ENCODE peak calls at places on chromosomes 7 and 10, in nine cellular contexts. One of them, this sample, is unnamed.

GRCh38 chr7:137122145-137122544 is 221.4 kb downstream of the PTN start:
- DNase-seq in MM.1S: no peak
- DNase-seq in IMR-90: no peak
- DNase-seq in osteoblast: no peak
- DNase-seq in fibroblast of lung: no peak
- DNase-seq in neuronal stem cell: no peak
- DNase-seq in PC-9: no peak
- DNase-seq in GM23338: no peak
- DNase-seq in GM12878: no peak
- DNase-seq in this sample: no peak

GRCh38 chr10:34581871-34582532 is 233.1 kb downstream of the PARD3 start:
- DNase-seq in MM.1S: no peak
- DNase-seq in IMR-90: peak
- DNase-seq in osteoblast: no peak
- DNase-seq in fibroblast of lung: peak
- DNase-seq in neuronal stem cell: no peak
- DNase-seq in PC-9: no peak
- DNase-seq in GM23338: no peak
- DNase-seq in GM12878: no peak
- DNase-seq in this sample: no peak

GRCh38 chr10:86044029-86044428 is 322.6 kb downstream of the GRID1 start:
- DNase-seq in MM.1S: no peak
- DNase-seq in IMR-90: no peak
- DNase-seq in osteoblast: no peak
- DNase-seq in fibroblast of lung: no peak
- DNase-seq in neuronal stem cell: no peak
- DNase-seq in PC-9: no peak
- DNase-seq in GM23338: no peak
- DNase-seq in GM12878: no peak
- DNase-seq in this sample: no peak

GRCh38 chr10:112209534-112210200 is 26.1 kb upstream of the GPAM start:
- DNase-seq in MM.1S: no peak
- DNase-seq in IMR-90: no peak
- DNase-seq in osteoblast: no peak
- DNase-seq in fibroblast of lung: no peak
- DNase-seq in neuronal stem cell: no peak
- DNase-seq in PC-9: no peak
- DNase-seq in GM23338: no peak
- DNase-seq in GM12878: no peak
- DNase-seq in this sample: no peak

GRCh38 chr10:88525371-88526079 is 57.6 kb downstream of the RNLS start:
- DNase-seq in MM.1S: no peak
- DNase-seq in IMR-90: peak
- DNase-seq in osteoblast: no peak
- DNase-seq in fibroblast of lung: peak
- DNase-seq in neuronal stem cell: no peak
- DNase-seq in PC-9: peak
- DNase-seq in GM23338: no peak
- DNase-seq in GM12878: no peak
- DNase-seq in this sample: no peak

GRCh38 chr7:152095771-152096170 is 70.3 kb downstream of the GALNT11 start:
- DNase-seq in MM.1S: no peak
- DNase-seq in IMR-90: no peak
- DNase-seq in osteoblast: no peak
- DNase-seq in fibroblast of lung: no peak
- DNase-seq in neuronal stem cell: no peak
- DNase-seq in PC-9: no peak
- DNase-seq in GM23338: no peak
- DNase-seq in GM12878: no peak
- DNase-seq in this sample: no peak

GRCh38 chr7:3289996-3290395 is 11.1 kb upstream of the SDK1 start:
- DNase-seq in MM.1S: no peak
- DNase-seq in IMR-90: peak
- DNase-seq in osteoblast: no peak
- DNase-seq in fibroblast of lung: peak
- DNase-seq in neuronal stem cell: no peak
- DNase-seq in PC-9: peak
- DNase-seq in GM23338: no peak
- DNase-seq in GM12878: no peak
- DNase-seq in this sample: no peak

GRCh38 chr10:94066411-94066810 is 72.7 kb downstream of the PLCE1 start:
- DNase-seq in MM.1S: peak
- DNase-seq in IMR-90: peak
- DNase-seq in osteoblast: no peak
- DNase-seq in fibroblast of lung: peak
- DNase-seq in neuronal stem cell: peak
- DNase-seq in PC-9: no peak
- DNase-seq in GM23338: peak
- DNase-seq in GM12878: no peak
- DNase-seq in this sample: no peak

DNA sequence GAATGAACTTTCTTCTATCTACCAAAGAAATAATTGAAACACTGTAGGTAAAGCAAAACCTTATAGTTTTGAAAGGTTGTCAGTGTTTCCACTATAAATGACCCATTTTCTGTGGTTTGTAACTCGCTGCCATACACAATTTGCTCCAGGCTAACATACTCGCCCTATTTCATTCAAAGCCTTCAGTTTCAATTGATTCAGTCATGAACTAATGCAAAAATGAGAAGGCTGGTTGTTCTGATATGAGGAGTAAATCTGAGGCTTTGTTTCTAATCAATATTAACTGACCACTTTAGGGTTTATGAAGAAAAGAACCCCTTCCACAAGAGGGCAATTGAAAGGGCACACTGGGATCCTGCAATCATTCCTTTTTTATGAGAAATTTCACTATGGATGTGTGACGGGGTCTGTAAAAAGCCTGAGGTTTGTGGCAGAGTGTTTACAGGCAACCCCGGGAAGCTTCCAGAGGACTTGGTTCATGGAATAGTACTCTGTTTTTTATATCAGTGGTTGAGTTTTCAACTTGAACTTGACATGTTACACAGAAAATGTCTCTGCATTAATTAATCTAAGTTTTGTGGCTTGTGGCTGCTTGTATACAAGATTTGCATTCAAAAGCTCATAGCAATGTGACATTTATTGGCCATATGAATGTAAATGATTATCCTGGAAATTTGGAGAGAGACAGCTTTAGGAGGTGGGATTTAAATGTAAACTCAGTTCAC is 133.2 kb downstream of the NRP1 start:
- DNase-seq in MM.1S: no peak
- DNase-seq in IMR-90: no peak
- DNase-seq in osteoblast: no peak
- DNase-seq in fibroblast of lung: no peak
- DNase-seq in neuronal stem cell: no peak
- DNase-seq in PC-9: no peak
- DNase-seq in GM23338: no peak
- DNase-seq in GM12878: no peak
- DNase-seq in this sample: no peak
- H2AFZ ChIP-seq in MM.1S: no peak
- H2AFZ ChIP-seq in IMR-90: no peak
- H2AFZ ChIP-seq in osteoblast: no peak
- H2AFZ ChIP-seq in fibroblast of lung: no peak
- H2AFZ ChIP-seq in neuronal stem cell: no peak
- H2AFZ ChIP-seq in PC-9: no peak
- H2AFZ ChIP-seq in GM23338: no peak
- H2AFZ ChIP-seq in GM12878: no peak
- H2AFZ ChIP-seq in this sample: no peak

DNA sequence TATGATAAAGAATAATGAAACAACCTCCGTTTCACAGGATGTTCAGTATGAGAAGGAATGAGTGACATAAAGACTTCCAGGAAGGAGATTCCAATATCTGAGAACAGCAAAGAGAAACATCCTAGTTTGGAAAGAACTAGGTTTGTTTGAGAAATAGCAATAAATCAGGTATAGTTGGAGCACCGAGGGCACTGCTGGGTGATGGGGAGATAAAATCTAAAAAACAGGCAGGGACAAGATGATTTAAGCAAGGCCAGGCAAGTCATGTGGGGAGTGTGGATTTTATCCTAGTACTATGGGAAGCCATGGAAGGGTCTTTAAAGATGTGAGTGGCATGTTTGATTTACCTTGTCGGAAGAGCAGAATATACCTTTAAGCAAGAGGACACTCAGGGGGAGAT is 169.7 kb downstream of the SPAG6 start:
- DNase-seq in MM.1S: no peak
- DNase-seq in IMR-90: no peak
- DNase-seq in osteoblast: no peak
- DNase-seq in fibroblast of lung: no peak
- DNase-seq in neuronal stem cell: no peak
- DNase-seq in PC-9: no peak
- DNase-seq in GM23338: no peak
- DNase-seq in GM12878: no peak
- DNase-seq in this sample: no peak
- H3K4me3 ChIP-seq in MM.1S: no peak
- H3K4me3 ChIP-seq in IMR-90: no peak
- H3K4me3 ChIP-seq in osteoblast: no peak
- H3K4me3 ChIP-seq in fibroblast of lung: no peak
- H3K4me3 ChIP-seq in neuronal stem cell: no peak
- H3K4me3 ChIP-seq in PC-9: no peak
- H3K4me3 ChIP-seq in GM23338: no peak
- H3K4me3 ChIP-seq in GM12878: no peak
- H3K4me3 ChIP-seq in this sample: no peak

GRCh38 chr7:134211817-134212216 is 84.7 kb downstream of the LRGUK start:
- DNase-seq in MM.1S: no peak
- DNase-seq in IMR-90: no peak
- DNase-seq in osteoblast: peak
- DNase-seq in fibroblast of lung: no peak
- DNase-seq in neuronal stem cell: no peak
- DNase-seq in PC-9: no peak
- DNase-seq in GM23338: no peak
- DNase-seq in GM12878: no peak
- DNase-seq in this sample: no peak
- H2AFZ ChIP-seq in MM.1S: no peak
- H2AFZ ChIP-seq in IMR-90: no peak
- H2AFZ ChIP-seq in osteoblast: no peak
- H2AFZ ChIP-seq in fibroblast of lung: no peak
- H2AFZ ChIP-seq in neuronal stem cell: no peak
- H2AFZ ChIP-seq in PC-9: no peak
- H2AFZ ChIP-seq in GM23338: no peak
- H2AFZ ChIP-seq in GM12878: no peak
- H2AFZ ChIP-seq in this sample: no peak

GRCh38 chr10:103888113-103888841 is 29.7 kb downstream of the STN1 start:
- DNase-seq in MM.1S: peak
- DNase-seq in IMR-90: peak
- DNase-seq in osteoblast: peak
- DNase-seq in fibroblast of lung: peak
- DNase-seq in neuronal stem cell: peak
- DNase-seq in PC-9: no peak
- DNase-seq in GM23338: peak
- DNase-seq in GM12878: no peak
- DNase-seq in this sample: no peak
- H3K4me3 ChIP-seq in MM.1S: no peak
- H3K4me3 ChIP-seq in IMR-90: no peak
- H3K4me3 ChIP-seq in osteoblast: no peak
- H3K4me3 ChIP-seq in fibroblast of lung: no peak
- H3K4me3 ChIP-seq in neuronal stem cell: no peak
- H3K4me3 ChIP-seq in PC-9: no peak
- H3K4me3 ChIP-seq in GM23338: no peak
- H3K4me3 ChIP-seq in GM12878: no peak
- H3K4me3 ChIP-seq in this sample: no peak

DNA sequence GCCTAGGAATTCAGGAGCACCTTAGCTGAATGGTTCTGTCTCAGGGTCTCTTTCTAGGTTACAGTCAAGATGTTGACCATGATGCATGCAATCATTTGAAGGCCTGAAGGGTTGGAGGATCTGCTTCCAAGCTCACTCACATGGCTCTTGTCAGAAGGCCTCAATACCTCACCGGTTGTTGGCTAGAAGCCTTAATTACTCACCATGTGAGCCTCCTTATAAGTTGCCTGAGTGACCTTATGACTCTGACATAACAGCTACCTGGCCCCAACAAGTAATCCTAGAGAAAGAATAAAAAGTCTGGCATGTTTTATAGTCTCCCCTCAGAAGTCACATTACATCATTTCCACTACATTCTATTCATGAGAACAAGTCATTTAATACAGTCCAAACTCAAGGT is 3.4 kb upstream of the C1GALT1 start:
- DNase-seq in MM.1S: no peak
- DNase-seq in IMR-90: no peak
- DNase-seq in osteoblast: no peak
- DNase-seq in fibroblast of lung: no peak
- DNase-seq in neuronal stem cell: no peak
- DNase-seq in PC-9: no peak
- DNase-seq in GM23338: no peak
- DNase-seq in GM12878: no peak
- DNase-seq in this sample: peak
- H2AFZ ChIP-seq in MM.1S: no peak
- H2AFZ ChIP-seq in IMR-90: no peak
- H2AFZ ChIP-seq in osteoblast: no peak
- H2AFZ ChIP-seq in fibroblast of lung: no peak
- H2AFZ ChIP-seq in neuronal stem cell: no peak
- H2AFZ ChIP-seq in PC-9: no peak
- H2AFZ ChIP-seq in GM23338: no peak
- H2AFZ ChIP-seq in GM12878: no peak
- H2AFZ ChIP-seq in this sample: no peak

GRCh38 chr7:140315498-140316164 is 82.7 kb downstream of the SLC37A3 start:
- DNase-seq in MM.1S: no peak
- DNase-seq in IMR-90: no peak
- DNase-seq in osteoblast: no peak
- DNase-seq in fibroblast of lung: no peak
- DNase-seq in neuronal stem cell: no peak
- DNase-seq in PC-9: no peak
- DNase-seq in GM23338: no peak
- DNase-seq in GM12878: no peak
- DNase-seq in this sample: no peak
- H3K4me3 ChIP-seq in MM.1S: no peak
- H3K4me3 ChIP-seq in IMR-90: no peak
- H3K4me3 ChIP-seq in osteoblast: peak
- H3K4me3 ChIP-seq in fibroblast of lung: no peak
- H3K4me3 ChIP-seq in neuronal stem cell: no peak
- H3K4me3 ChIP-seq in PC-9: peak
- H3K4me3 ChIP-seq in GM23338: no peak
- H3K4me3 ChIP-seq in GM12878: no peak
- H3K4me3 ChIP-seq in this sample: peak